ENCODE peak calls at places on chromosomes 16 and 17, in eight cellular contexts. O is astrocyte of the spinal cord; J is lung; C is osteoblast; Y is CD8-positive, alpha-beta memory T cell; V is fibroblast of villous mesenchyme; D is GM12878; X is heart right ventricle. I is an unnamed sample.

GRCh38 chr16:53458623-53459022 is 24.4 kb downstream of the RBL2 start:
- DNase-seq in V (no peak), O (no peak), C (no peak), Y (no peak), J (no peak), D (no peak), X (no peak), I (no peak)

GRCh38 chr17:78823282-78824046 is 17.1 kb downstream of the USP36 start:
- DNase-seq in D (no peak), Y (no peak), J (no peak), X (no peak), V (no peak), C (no peak), O (no peak), I (no peak)

GRCh38 chr16:63697736-63698135 is 1424.1 kb downstream of the CDH11 start:
- DNase-seq in V (no peak), O (no peak), D (no peak), C (no peak), Y (no peak), J (no peak), X (no peak), I (no peak)

GRCh38 chr16:15592324-15592723 is 50.6 kb downstream of the MARF1 start:
- DNase-seq in X (no peak), Y (no peak), D (no peak), O (no peak), J (no peak), V (no peak), C (no peak), I (no peak)

GRCh38 chr17:6592193-6592592 is 35.8 kb upstream of the PITPNM3 start:
- DNase-seq in J (no peak), X (no peak), C (no peak), D (no peak), V (no peak), Y (no peak), O (peak), I (no peak)

GRCh38 chr17:74211929-74212261 is 1.5 kb upstream of the TTYH2 start:
- DNase-seq in O (no peak), V (no peak), X (no peak), Y (no peak), D (no peak), C (no peak), J (no peak), I (no peak)

GRCh38 chr17:7549401-7550055 is 670 bp downstream of the TNFSF12 start:
- DNase-seq in X (no peak), Y (peak), J (peak), V (no peak), C (peak), O (no peak), D (no peak), I (peak)

GRCh38 chr17:79943354-79944241 is 92.1 kb downstream of the TBC1D16 start:
- DNase-seq in X (no peak), Y (no peak), O (no peak), D (no peak), V (no peak), C (peak), J (no peak), I (peak)

GRCh38 chr16:154223-155030 is 2.0 kb downstream of the HBZ start:
- DNase-seq in C (peak), O (peak), D (no peak), Y (peak), X (no peak), J (no peak), V (peak), I (no peak)

GRCh38 chr17:73231363-73231762 is 30.3 kb downstream of the CPSF4L start:
- DNase-seq in X (no peak), O (peak), C (peak), D (no peak), Y (no peak), J (no peak), V (peak), I (no peak)

GRCh38 chr17:79838541-79839274 is 532 bp downstream of the CBX4 start:
- DNase-seq in J (no peak), C (peak), D (no peak), V (peak), X (peak), O (peak), Y (peak), I (peak)

GRCh38 chr17:59829217-59830006 is 63.3 kb downstream of the TUBD1 start:
- DNase-seq in Y (no peak), X (peak), J (no peak), V (peak), C (peak), D (peak), O (peak), I (no peak)

GRCh38 chr17:79047923-79048825 is 24.2 kb downstream of the C1QTNF1 start:
- DNase-seq in D (no peak), Y (no peak), O (no peak), X (no peak), C (peak), J (no peak), V (no peak), I (peak)

GRCh38 chr16:67727521-67728485 is 8.7 kb upstream of the GFOD2 start:
- DNase-seq in C (peak), O (no peak), J (no peak), Y (no peak), V (no peak), D (no peak), X (no peak), I (no peak)

GRCh38 chr16:62573466-62573865 is 537.2 kb upstream of the CDH8 start:
- DNase-seq in J (no peak), O (no peak), X (no peak), Y (no peak), V (no peak), D (no peak), C (no peak), I (no peak)

GRCh38 chr16:89723279-89724250 is 2.2 kb downstream of the ZNF276 start:
- DNase-seq in O (peak), V (no peak), Y (peak), X (peak), J (no peak), D (no peak), C (no peak), I (peak)

GRCh38 chr16:53465606-53466290 is 31.5 kb downstream of the RBL2 start:
- DNase-seq in O (peak), D (no peak), C (peak), Y (no peak), J (no peak), X (no peak), V (peak), I (no peak)

GRCh38 chr17:78817123-78817522 is 23.5 kb downstream of the USP36 start:
- DNase-seq in C (no peak), J (no peak), X (no peak), Y (peak), D (no peak), O (no peak), V (no peak), I (no peak)

GRCh38 chr17:49881054-49881402 is 33.2 kb upstream of the TAC4 start:
- DNase-seq in X (no peak), C (no peak), O (no peak), Y (no peak), D (no peak), J (no peak), V (no peak), I (no peak)

GRCh38 chr17:75639771-75640555 is 6.7 kb downstream of the SMIM5 start:
- DNase-seq in V (no peak), O (no peak), C (peak), Y (no peak), J (no peak), D (no peak), X (no peak), I (no peak)

GRCh38 chr17:36877774-36878173 is 59.5 kb upstream of the LHX1 start:
- DNase-seq in Y (no peak), X (no peak), D (no peak), J (no peak), O (no peak), V (no peak), C (no peak), I (no peak)

GRCh38 chr17:46152423-46152822 is 40.8 kb downstream of the KANSL1 start:
- DNase-seq in C (no peak), V (no peak), D (peak), Y (no peak), X (no peak), J (no peak), O (no peak), I (no peak)

GRCh38 chr16:70789231-70789926 is 11.6 kb downstream of the VAC14 start:
- DNase-seq in D (no peak), C (peak), J (no peak), O (peak), V (peak), Y (no peak), X (peak), I (peak)

GRCh38 chr16:2039286-2040030 is 8.2 kb downstream of the NTHL1 start:
- DNase-seq in X (peak), O (peak), V (peak), J (peak), D (no peak), C (peak), Y (no peak), I (peak)

DNA sequence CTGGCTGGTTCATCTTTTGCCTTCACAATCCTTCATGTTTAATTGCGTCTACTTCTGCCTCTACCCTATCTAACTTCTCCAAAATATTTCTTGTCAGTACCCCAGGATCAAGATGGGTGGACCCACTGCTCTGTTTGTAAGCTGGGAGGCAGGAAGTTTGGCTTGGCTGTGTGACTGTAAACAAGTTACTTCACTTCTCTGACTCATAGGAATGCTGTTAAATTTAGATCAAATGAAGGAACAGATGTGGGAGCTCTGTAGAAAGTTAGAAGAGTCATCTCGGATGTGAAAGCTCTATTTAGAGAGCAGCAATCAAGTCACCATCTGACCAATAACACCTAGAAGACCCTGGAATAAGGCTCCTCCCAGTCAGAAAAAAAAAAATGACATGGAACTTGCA is 55.2 kb upstream of the MRTFB start:
- DNase-seq in C (peak), X (no peak), J (no peak), O (peak), D (no peak), Y (no peak), V (peak), I (no peak)
- H3K4me3 ChIP-seq in C (no peak), X (peak), J (peak), O (no peak), D (no peak), Y (no peak), V (no peak), I (peak)

GRCh38 chr16:88429387-88430184 is 23.5 kb upstream of the ZFPM1 start:
- DNase-seq in C (no peak), D (no peak), Y (no peak), V (no peak), J (no peak), X (no peak), O (no peak), I (no peak)
- H3K4me3 ChIP-seq in C (no peak), D (peak), Y (no peak), V (no peak), J (no peak), X (peak), O (no peak), I (peak)

DNA sequence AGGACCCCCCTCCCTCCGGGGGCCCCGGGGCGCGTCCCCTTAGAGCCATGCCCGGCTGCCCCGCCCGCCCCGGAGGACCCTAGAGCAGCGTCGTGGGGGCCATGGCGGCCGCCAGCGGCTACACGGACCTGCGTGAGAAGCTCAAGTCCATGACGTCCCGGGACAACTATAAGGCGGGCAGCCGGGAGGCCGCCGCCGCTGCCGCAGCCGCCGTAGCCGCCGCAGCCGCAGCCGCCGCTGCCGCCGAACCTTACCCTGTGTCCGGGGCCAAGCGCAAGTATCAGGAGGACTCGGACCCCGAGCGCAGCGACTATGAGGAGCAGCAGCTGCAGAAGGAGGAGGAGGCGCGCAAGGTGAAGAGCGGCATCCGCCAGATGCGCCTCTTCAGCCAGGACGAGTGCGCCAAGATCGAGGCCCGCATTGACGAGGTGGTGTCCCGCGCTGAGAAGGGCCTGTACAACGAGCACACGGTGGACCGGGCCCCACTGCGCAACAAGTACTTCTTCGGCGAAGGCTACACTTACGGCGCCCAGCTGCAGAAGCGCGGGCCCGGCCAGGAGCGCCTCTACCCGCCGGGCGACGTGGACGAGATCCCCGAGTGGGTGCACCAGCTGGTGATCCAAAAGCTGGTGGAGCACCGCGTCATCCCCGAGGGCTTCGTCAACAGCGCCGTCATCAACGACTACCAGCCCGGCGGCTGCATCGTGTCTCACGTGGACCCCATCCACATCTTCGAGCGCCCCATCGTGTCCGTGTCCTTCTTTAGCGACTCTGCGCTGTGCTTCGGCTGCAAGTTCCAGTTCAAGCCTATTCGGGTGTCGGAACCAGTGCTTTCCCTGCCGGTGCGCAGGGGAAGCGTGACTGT is 747 bp downstream of the ALKBH5 start:
- DNase-seq in V (peak), X (peak), J (peak), Y (peak), D (no peak), O (peak), C (peak), I (peak)
- H3K4me3 ChIP-seq in V (peak), X (peak), J (peak), Y (peak), D (peak), O (peak), C (peak), I (peak)

DNA sequence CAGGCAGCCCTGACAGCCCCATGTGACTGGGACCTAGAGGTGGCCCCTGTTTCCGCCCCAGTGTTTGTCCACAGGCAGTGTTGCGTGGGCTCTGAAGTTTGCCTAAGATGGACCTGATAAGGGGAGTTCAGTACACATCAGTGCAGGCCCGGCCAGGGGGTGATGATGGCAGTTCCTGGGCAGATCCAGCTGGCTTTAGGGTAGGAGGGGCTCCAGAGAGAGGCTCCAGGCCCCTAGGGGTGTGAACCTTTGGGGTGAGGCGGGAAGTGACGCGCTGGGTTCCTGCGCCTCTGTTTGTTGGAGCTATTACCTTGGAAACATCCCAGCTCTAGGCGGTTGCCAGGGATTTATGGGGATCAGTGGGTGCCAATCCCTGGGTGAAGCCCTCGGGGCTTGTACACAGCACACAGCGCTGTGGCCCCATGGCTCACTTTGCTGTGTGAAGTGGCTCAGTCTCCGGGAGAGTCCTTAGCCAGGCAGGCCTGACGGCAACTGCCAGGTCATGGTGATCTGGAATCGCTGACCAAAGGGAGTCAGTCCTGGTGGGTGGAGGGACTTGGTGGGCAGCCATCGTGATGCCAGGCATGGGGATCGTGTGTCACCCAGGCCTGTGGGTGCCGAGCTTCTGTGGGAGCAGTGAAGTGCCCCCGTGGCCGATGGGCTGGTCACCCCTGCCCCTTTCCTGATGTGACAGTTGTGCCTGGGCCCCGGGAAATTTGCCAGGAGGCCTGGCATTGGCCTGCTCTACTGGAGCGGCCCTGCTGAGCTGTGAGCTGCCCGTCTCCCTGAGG is 146.1 kb downstream of the SEC14L1 start:
- DNase-seq in V (peak), D (no peak), J (peak), X (peak), O (peak), C (peak), Y (no peak), I (peak)
- H3K4me3 ChIP-seq in V (no peak), D (no peak), J (no peak), X (no peak), O (no peak), C (peak), Y (no peak), I (peak)